ENCODE peak calls at places on chromosomes 13 and 19, in seven cellular contexts. One of them, this sample, is unnamed.

GRCh38 chr13:56457535-56458200 is 683.0 kb upstream of the PRR20A start:
- DNase-seq in tibial nerve: no peak
- DNase-seq in HCT116: no peak
- DNase-seq in ovary: no peak
- DNase-seq in stomach: no peak
- DNase-seq in IMR-90: no peak
- DNase-seq in body of pancreas: no peak
- DNase-seq in this sample: no peak

GRCh38 chr13:85529216-85529590 is 270.0 kb downstream of the SLITRK6 start:
- DNase-seq in body of pancreas: no peak
- DNase-seq in HCT116: no peak
- DNase-seq in IMR-90: peak
- DNase-seq in ovary: no peak
- DNase-seq in stomach: no peak
- DNase-seq in tibial nerve: no peak
- DNase-seq in this sample: no peak

GRCh38 chr19:16598848-16599247 is 26.6 kb upstream of the SLC35E1 start:
- DNase-seq in tibial nerve: no peak
- DNase-seq in IMR-90: no peak
- DNase-seq in body of pancreas: no peak
- DNase-seq in HCT116: no peak
- DNase-seq in stomach: no peak
- DNase-seq in ovary: no peak
- DNase-seq in this sample: no peak

GRCh38 chr19:51101171-51101865 is 6.9 kb downstream of the CTU1 start:
- DNase-seq in tibial nerve: no peak
- DNase-seq in HCT116: no peak
- DNase-seq in stomach: no peak
- DNase-seq in IMR-90: no peak
- DNase-seq in ovary: no peak
- DNase-seq in body of pancreas: no peak
- DNase-seq in this sample: no peak

GRCh38 chr19:51706296-51706695 is 13.2 kb downstream of the SPACA6 start:
- DNase-seq in IMR-90: no peak
- DNase-seq in tibial nerve: no peak
- DNase-seq in ovary: no peak
- DNase-seq in stomach: no peak
- DNase-seq in body of pancreas: no peak
- DNase-seq in HCT116: no peak
- DNase-seq in this sample: no peak

GRCh38 chr13:77838271-77838670 is 80.4 kb downstream of the EDNRB start:
- DNase-seq in IMR-90: no peak
- DNase-seq in HCT116: no peak
- DNase-seq in stomach: no peak
- DNase-seq in body of pancreas: no peak
- DNase-seq in ovary: no peak
- DNase-seq in tibial nerve: no peak
- DNase-seq in this sample: no peak

GRCh38 chr13:87128006-87128405 is 543.2 kb upstream of the SLITRK5 start:
- DNase-seq in HCT116: no peak
- DNase-seq in ovary: no peak
- DNase-seq in body of pancreas: no peak
- DNase-seq in IMR-90: peak
- DNase-seq in tibial nerve: no peak
- DNase-seq in stomach: no peak
- DNase-seq in this sample: no peak

GRCh38 chr13:107104631-107105030 is 536.7 kb upstream of the ARGLU1 start:
- DNase-seq in stomach: no peak
- DNase-seq in IMR-90: peak
- DNase-seq in HCT116: no peak
- DNase-seq in tibial nerve: no peak
- DNase-seq in body of pancreas: no peak
- DNase-seq in ovary: no peak
- DNase-seq in this sample: no peak

GRCh38 chr13:19618925-19619324 is 14.5 kb upstream of the MPHOSPH8 start:
- DNase-seq in IMR-90: peak
- DNase-seq in tibial nerve: no peak
- DNase-seq in ovary: no peak
- DNase-seq in stomach: no peak
- DNase-seq in body of pancreas: no peak
- DNase-seq in HCT116: peak
- DNase-seq in this sample: no peak

GRCh38 chr13:75759531-75759930 is 123.4 kb downstream of the LMO7 start:
- DNase-seq in IMR-90: no peak
- DNase-seq in HCT116: no peak
- DNase-seq in tibial nerve: no peak
- DNase-seq in body of pancreas: no peak
- DNase-seq in stomach: no peak
- DNase-seq in ovary: no peak
- DNase-seq in this sample: no peak

GRCh38 chr13:110231348-110232047 is 75.5 kb downstream of the COL4A1 start:
- DNase-seq in IMR-90: no peak
- DNase-seq in stomach: no peak
- DNase-seq in body of pancreas: no peak
- DNase-seq in tibial nerve: no peak
- DNase-seq in HCT116: no peak
- DNase-seq in ovary: no peak
- DNase-seq in this sample: no peak

GRCh38 chr19:52748336-52748950 is 13.6 kb upstream of the ZNF611 start:
- DNase-seq in ovary: peak
- DNase-seq in stomach: no peak
- DNase-seq in tibial nerve: no peak
- DNase-seq in body of pancreas: no peak
- DNase-seq in HCT116: no peak
- DNase-seq in IMR-90: peak
- DNase-seq in this sample: no peak

GRCh38 chr19:39138221-39139211 is 12.9 kb downstream of the PAK4 start:
- DNase-seq in ovary: no peak
- DNase-seq in IMR-90: no peak
- DNase-seq in stomach: no peak
- DNase-seq in tibial nerve: no peak
- DNase-seq in body of pancreas: no peak
- DNase-seq in HCT116: no peak
- DNase-seq in this sample: no peak

GRCh38 chr13:77339408-77339807 is 12.5 kb upstream of the MYCBP2 start:
- DNase-seq in tibial nerve: no peak
- DNase-seq in ovary: no peak
- DNase-seq in HCT116: no peak
- DNase-seq in IMR-90: no peak
- DNase-seq in body of pancreas: no peak
- DNase-seq in stomach: no peak
- DNase-seq in this sample: no peak

GRCh38 chr13:73608157-73608516 is 526.1 kb downstream of the KLF12 start:
- DNase-seq in tibial nerve: no peak
- DNase-seq in ovary: no peak
- DNase-seq in stomach: no peak
- DNase-seq in HCT116: no peak
- DNase-seq in IMR-90: no peak
- DNase-seq in body of pancreas: no peak
- DNase-seq in this sample: no peak

GRCh38 chr13:85995788-85996418 is 196.7 kb upstream of the SLITRK6 start:
- DNase-seq in HCT116: no peak
- DNase-seq in IMR-90: no peak
- DNase-seq in tibial nerve: no peak
- DNase-seq in stomach: no peak
- DNase-seq in body of pancreas: no peak
- DNase-seq in ovary: no peak
- DNase-seq in this sample: no peak

GRCh38 chr13:44249439-44249838 is 124.2 kb upstream of the SERP2 start:
- DNase-seq in body of pancreas: peak
- DNase-seq in tibial nerve: peak
- DNase-seq in ovary: peak
- DNase-seq in HCT116: no peak
- DNase-seq in stomach: no peak
- DNase-seq in IMR-90: peak
- DNase-seq in this sample: no peak

GRCh38 chr13:34391071-34391470 is 551.0 kb upstream of the NBEA start:
- DNase-seq in body of pancreas: no peak
- DNase-seq in IMR-90: peak
- DNase-seq in stomach: no peak
- DNase-seq in ovary: no peak
- DNase-seq in tibial nerve: no peak
- DNase-seq in HCT116: no peak
- DNase-seq in this sample: no peak

GRCh38 chr13:64723735-64724134 is 2506.4 kb downstream of the PCDH9 start:
- DNase-seq in IMR-90: peak
- DNase-seq in HCT116: peak
- DNase-seq in body of pancreas: no peak
- DNase-seq in stomach: no peak
- DNase-seq in ovary: no peak
- DNase-seq in tibial nerve: no peak
- DNase-seq in this sample: no peak

GRCh38 chr19:4059931-4060620 is 6.6 kb downstream of the ZBTB7A start:
- DNase-seq in ovary: peak
- DNase-seq in stomach: peak
- DNase-seq in IMR-90: no peak
- DNase-seq in HCT116: no peak
- DNase-seq in tibial nerve: peak
- DNase-seq in body of pancreas: peak
- DNase-seq in this sample: peak

GRCh38 chr19:12956446-12957388 is at the start of gene GADD45GIP1:
- DNase-seq in IMR-90: peak
- DNase-seq in stomach: peak
- DNase-seq in HCT116: peak
- DNase-seq in tibial nerve: peak
- DNase-seq in body of pancreas: peak
- DNase-seq in ovary: peak
- DNase-seq in this sample: peak
- TF ChIP-seq POLR2A in IMR-90: peak
- TF ChIP-seq POLR2A in stomach: peak
- TF ChIP-seq POLR2A in HCT116: peak
- TF ChIP-seq POLR2A in tibial nerve: no peak
- TF ChIP-seq POLR2A in body of pancreas: peak
- TF ChIP-seq POLR2A in ovary: peak
- TF ChIP-seq POLR2A in this sample: peak

GRCh38 chr19:35304036-35304435 is 12.1 kb downstream of the MAG start:
- DNase-seq in tibial nerve: no peak
- DNase-seq in body of pancreas: no peak
- DNase-seq in HCT116: no peak
- DNase-seq in ovary: no peak
- DNase-seq in IMR-90: no peak
- DNase-seq in stomach: no peak
- DNase-seq in this sample: no peak
- TF ChIP-seq POLR2A in tibial nerve: no peak
- TF ChIP-seq POLR2A in body of pancreas: no peak
- TF ChIP-seq POLR2A in HCT116: no peak
- TF ChIP-seq POLR2A in ovary: no peak
- TF ChIP-seq POLR2A in IMR-90: no peak
- TF ChIP-seq POLR2A in stomach: no peak
- TF ChIP-seq POLR2A in this sample: no peak

DNA sequence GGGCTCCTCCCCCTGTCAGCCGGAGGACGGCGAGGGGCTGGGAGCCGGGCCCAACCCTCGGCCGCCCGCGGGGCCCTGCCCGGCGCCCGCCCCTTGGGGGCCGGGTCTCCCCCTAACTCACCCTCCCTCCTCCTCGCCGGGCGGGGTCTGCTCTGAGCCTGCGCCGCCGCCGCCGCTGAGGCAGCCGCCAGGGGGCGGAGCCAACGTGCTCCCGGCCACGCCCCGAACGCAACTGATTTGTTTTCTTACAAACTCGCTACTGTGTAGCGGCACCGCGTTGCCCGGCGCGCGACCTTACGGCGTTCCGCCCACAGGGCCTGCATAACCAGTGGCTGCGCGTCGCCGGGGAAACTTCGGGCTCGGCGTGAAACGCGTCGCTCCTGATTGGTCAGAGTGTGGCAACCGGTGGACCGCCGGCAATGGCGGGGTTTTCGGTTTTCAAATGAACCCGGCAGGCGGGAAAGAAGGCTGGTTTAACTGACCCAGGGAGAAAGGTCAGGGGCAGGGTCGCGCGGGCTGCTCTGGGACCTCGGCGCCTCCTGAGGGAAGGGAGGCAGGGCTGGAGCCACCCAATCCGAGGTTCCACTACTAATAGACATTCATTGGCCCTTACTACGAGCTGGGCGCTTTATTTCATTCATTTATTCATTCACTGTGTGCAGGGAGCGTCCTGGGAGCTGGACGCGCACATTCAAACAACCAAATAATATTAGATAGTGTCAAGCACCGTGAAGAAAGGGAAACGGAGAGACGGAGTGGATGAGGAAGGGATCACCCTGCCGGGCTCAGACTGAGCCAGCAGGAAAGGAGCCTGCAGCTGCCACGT is at the start of gene CDKN2D:
- DNase-seq in body of pancreas: peak
- DNase-seq in IMR-90: peak
- DNase-seq in HCT116: peak
- DNase-seq in ovary: peak
- DNase-seq in stomach: peak
- DNase-seq in tibial nerve: peak
- DNase-seq in this sample: peak
- TF ChIP-seq POLR2A in body of pancreas: peak
- TF ChIP-seq POLR2A in IMR-90: peak
- TF ChIP-seq POLR2A in HCT116: no peak
- TF ChIP-seq POLR2A in ovary: peak
- TF ChIP-seq POLR2A in stomach: no peak
- TF ChIP-seq POLR2A in tibial nerve: peak
- TF ChIP-seq POLR2A in this sample: peak

GRCh38 chr19:49301866-49302252 is 23.1 kb downstream of the SLC6A16 start:
- DNase-seq in body of pancreas: no peak
- DNase-seq in stomach: no peak
- DNase-seq in ovary: no peak
- DNase-seq in HCT116: no peak
- DNase-seq in tibial nerve: no peak
- DNase-seq in IMR-90: no peak
- DNase-seq in this sample: no peak

GRCh38 chr19:49297403-49297802 is 27.6 kb downstream of the SLC6A16 start:
- DNase-seq in stomach: no peak
- DNase-seq in tibial nerve: no peak
- DNase-seq in ovary: no peak
- DNase-seq in IMR-90: peak
- DNase-seq in body of pancreas: no peak
- DNase-seq in HCT116: no peak
- DNase-seq in this sample: no peak

GRCh38 chr19:49295208-49295880 is 29.6 kb downstream of the SLC6A16 start:
- DNase-seq in IMR-90: no peak
- DNase-seq in HCT116: no peak
- DNase-seq in tibial nerve: no peak
- DNase-seq in stomach: no peak
- DNase-seq in ovary: no peak
- DNase-seq in body of pancreas: no peak
- DNase-seq in this sample: no peak

DNA sequence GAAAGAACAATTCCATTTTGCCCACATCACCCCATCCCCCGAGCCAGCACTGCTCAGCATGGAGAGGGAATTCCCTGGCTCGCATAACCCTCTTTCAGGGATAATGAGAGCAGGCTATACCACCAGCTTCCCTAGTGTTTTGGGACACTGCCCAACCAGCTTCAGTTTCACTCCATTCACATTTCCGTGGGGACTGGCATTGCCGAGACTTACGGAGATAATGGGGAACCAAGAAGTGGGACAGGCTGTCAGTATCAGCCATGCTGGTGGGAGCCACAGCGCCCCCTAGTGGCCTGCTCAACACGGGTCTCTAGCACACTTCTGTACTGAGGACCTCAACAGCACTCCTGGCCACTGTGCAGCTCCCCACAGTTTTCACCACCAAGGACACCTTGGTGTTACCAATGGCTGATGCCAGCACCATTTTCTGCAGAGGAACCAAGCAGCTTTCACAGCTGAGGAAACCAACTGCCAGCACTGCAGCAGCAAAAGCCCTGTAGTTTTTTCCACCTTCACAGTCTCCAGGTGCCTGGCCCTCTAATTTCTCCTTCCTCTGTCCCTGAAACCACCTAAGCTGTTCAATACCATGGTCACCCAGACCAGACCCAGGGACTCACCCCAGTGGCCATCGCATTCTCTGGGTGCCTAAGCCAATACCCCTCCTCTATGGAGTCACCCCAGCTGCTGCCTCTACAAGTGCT is 23.7 kb downstream of the SLC6A16 start:
- DNase-seq in body of pancreas: peak
- DNase-seq in stomach: peak
- DNase-seq in HCT116: peak
- DNase-seq in tibial nerve: peak
- DNase-seq in IMR-90: peak
- DNase-seq in ovary: peak
- DNase-seq in this sample: peak
- TF ChIP-seq POLR2A in body of pancreas: no peak
- TF ChIP-seq POLR2A in stomach: no peak
- TF ChIP-seq POLR2A in HCT116: no peak
- TF ChIP-seq POLR2A in tibial nerve: no peak
- TF ChIP-seq POLR2A in IMR-90: no peak
- TF ChIP-seq POLR2A in ovary: no peak
- TF ChIP-seq POLR2A in this sample: no peak

This sample was measured in suprapubic skin.